ENCODE peak calls at places on chromosome 12, in five cellular contexts. P is T-helper 9 cell, F is HTR-8/SVneo, W is activated T-cell treated with anti-CD3 and anti-CD28 coated beads for 48 hours, J is ecto neural progenitor cell. L is an unnamed sample.

GRCh38 chr12:49635656-49636055 is 12.3 kb downstream of the PRPF40B start:
- DNase-seq in J (no peak), P (no peak), W (no peak), F (no peak), L (no peak)

GRCh38 chr12:104182144-104182543 is 33.4 kb upstream of the TXNRD1 start:
- DNase-seq in P (no peak), J (no peak), F (no peak), W (no peak), L (no peak)

GRCh38 chr12:19757317-19757877 is 318.1 kb downstream of the AEBP2 start:
- DNase-seq in J (no peak), W (no peak), F (no peak), P (no peak), L (peak)

GRCh38 chr12:49055978-49056754 is 4.4 kb downstream of the KMT2D start:
- DNase-seq in W (peak), P (peak), J (peak), F (peak), L (peak)

GRCh38 chr12:43856932-43857331 is 21.1 kb downstream of the TMEM117 start:
- DNase-seq in P (no peak), J (no peak), W (no peak), F (no peak), L (no peak)

GRCh38 chr12:88642675-88643431 is 62.6 kb upstream of the KITLG start:
- DNase-seq in J (no peak), P (no peak), W (no peak), F (no peak), L (no peak)

GRCh38 chr12:132824053-132824452 is 4.6 kb downstream of the GOLGA3 start:
- DNase-seq in W (no peak), F (no peak), J (no peak), P (no peak), L (no peak)

GRCh38 chr12:50050410-50051280 is 6.8 kb upstream of the ASIC1 start:
- DNase-seq in W (no peak), P (no peak), F (no peak), J (peak), L (peak)

GRCh38 chr12:103128862-103129501 is 171.5 kb downstream of the ASCL1 start:
- DNase-seq in P (no peak), J (no peak), W (no peak), F (no peak), L (no peak)

GRCh38 chr12:50353869-50354593 is 42.4 kb downstream of the FAM186A start:
- DNase-seq in P (no peak), W (no peak), J (no peak), F (no peak), L (peak)

GRCh38 chr12:92493816-92494215 is 209.0 kb upstream of the PLEKHG7 start:
- DNase-seq in J (no peak), W (no peak), P (no peak), F (no peak), L (no peak)

GRCh38 chr12:64893961-64894360 is 69.5 kb downstream of the TBC1D30 start:
- DNase-seq in J (no peak), W (no peak), F (no peak), P (no peak), L (peak)